ENCODE peak calls at places on chromosomes 6 and 20, in nine cellular contexts. One of them, this sample, is unnamed.
A peak's percentile ranks its signal among the peaks of the same experiment; 100 is the strongest.

GRCh38 chr6:41548098-41548840 is 2.1 kb downstream of the FOXP4 start:
- DNase-seq in Peyer's patch: peak; percentile 59
- DNase-seq in transverse colon: peak; percentile 26
- DNase-seq in IMR-90: no peak
- DNase-seq in body of pancreas: peak; percentile 64
- DNase-seq in heart left ventricle: peak; percentile 68
- DNase-seq in gastrocnemius medialis: no peak
- DNase-seq in tibial nerve: no peak
- DNase-seq in breast epithelium: no peak
- DNase-seq in this sample: peak; percentile 81

GRCh38 chr20:48683467-48684175 is 144.2 kb downstream of the PREX1 start:
- DNase-seq in breast epithelium: no peak
- DNase-seq in gastrocnemius medialis: no peak
- DNase-seq in IMR-90: no peak
- DNase-seq in body of pancreas: no peak
- DNase-seq in heart left ventricle: no peak
- DNase-seq in Peyer's patch: no peak
- DNase-seq in tibial nerve: no peak
- DNase-seq in transverse colon: no peak
- DNase-seq in this sample: no peak

GRCh38 chr6:116258520-116258919 is 4.6 kb upstream of the TSPYL4 start:
- DNase-seq in body of pancreas: no peak
- DNase-seq in gastrocnemius medialis: no peak
- DNase-seq in Peyer's patch: no peak
- DNase-seq in heart left ventricle: no peak
- DNase-seq in tibial nerve: no peak
- DNase-seq in breast epithelium: no peak
- DNase-seq in IMR-90: no peak
- DNase-seq in transverse colon: no peak
- DNase-seq in this sample: no peak

GRCh38 chr20:63469713-63470101 is 2.7 kb downstream of the KCNQ2 start:
- DNase-seq in breast epithelium: no peak
- DNase-seq in gastrocnemius medialis: no peak
- DNase-seq in tibial nerve: no peak
- DNase-seq in IMR-90: no peak
- DNase-seq in Peyer's patch: no peak
- DNase-seq in transverse colon: no peak
- DNase-seq in body of pancreas: no peak
- DNase-seq in heart left ventricle: no peak
- DNase-seq in this sample: no peak

GRCh38 chr6:142544199-142544838 is 242.5 kb downstream of the ADGRG6 start:
- DNase-seq in tibial nerve: no peak
- DNase-seq in IMR-90: no peak
- DNase-seq in transverse colon: no peak
- DNase-seq in breast epithelium: no peak
- DNase-seq in body of pancreas: no peak
- DNase-seq in Peyer's patch: no peak
- DNase-seq in gastrocnemius medialis: no peak
- DNase-seq in heart left ventricle: no peak
- DNase-seq in this sample: no peak

GRCh38 chr6:7087491-7087979 is 20.2 kb upstream of the RREB1 start:
- DNase-seq in gastrocnemius medialis: no peak
- DNase-seq in breast epithelium: no peak
- DNase-seq in Peyer's patch: peak; percentile 61
- DNase-seq in tibial nerve: no peak
- DNase-seq in transverse colon: peak; percentile 73
- DNase-seq in IMR-90: no peak
- DNase-seq in heart left ventricle: no peak
- DNase-seq in body of pancreas: no peak
- DNase-seq in this sample: no peak

GRCh38 chr20:17967595-17968365 is 814 bp downstream of the SNX5 start:
- DNase-seq in transverse colon: no peak
- DNase-seq in body of pancreas: no peak
- DNase-seq in gastrocnemius medialis: no peak
- DNase-seq in Peyer's patch: no peak
- DNase-seq in IMR-90: peak; percentile 63
- DNase-seq in heart left ventricle: no peak
- DNase-seq in breast epithelium: peak; percentile 55
- DNase-seq in tibial nerve: no peak
- DNase-seq in this sample: no peak

GRCh38 chr20:41574802-41575389 is 43.3 kb downstream of the CHD6 start:
- DNase-seq in transverse colon: no peak
- DNase-seq in body of pancreas: no peak
- DNase-seq in Peyer's patch: no peak
- DNase-seq in IMR-90: no peak
- DNase-seq in tibial nerve: no peak
- DNase-seq in breast epithelium: no peak
- DNase-seq in gastrocnemius medialis: no peak
- DNase-seq in heart left ventricle: no peak
- DNase-seq in this sample: no peak

GRCh38 chr20:3697588-3698235 is 14.7 kb downstream of the SIGLEC1 start:
- DNase-seq in gastrocnemius medialis: no peak
- DNase-seq in Peyer's patch: no peak
- DNase-seq in transverse colon: no peak
- DNase-seq in heart left ventricle: peak; percentile 59
- DNase-seq in body of pancreas: no peak
- DNase-seq in IMR-90: no peak
- DNase-seq in breast epithelium: no peak
- DNase-seq in tibial nerve: no peak
- DNase-seq in this sample: no peak

GRCh38 chr20:3694864-3695263 is 13.1 kb upstream of the ADAM33 start:
- DNase-seq in gastrocnemius medialis: no peak
- DNase-seq in body of pancreas: no peak
- DNase-seq in IMR-90: no peak
- DNase-seq in tibial nerve: no peak
- DNase-seq in heart left ventricle: peak; percentile 46
- DNase-seq in Peyer's patch: no peak
- DNase-seq in transverse colon: no peak
- DNase-seq in breast epithelium: no peak
- DNase-seq in this sample: no peak

GRCh38 chr20:3696200-3696599 is 14.4 kb upstream of the ADAM33 start:
- DNase-seq in transverse colon: no peak
- DNase-seq in Peyer's patch: no peak
- DNase-seq in gastrocnemius medialis: no peak
- DNase-seq in IMR-90: no peak
- DNase-seq in breast epithelium: no peak
- DNase-seq in tibial nerve: no peak
- DNase-seq in heart left ventricle: no peak
- DNase-seq in body of pancreas: no peak
- DNase-seq in this sample: no peak

GRCh38 chr20:3698511-3699436 is 13.6 kb downstream of the SIGLEC1 start:
- DNase-seq in breast epithelium: no peak
- DNase-seq in body of pancreas: no peak
- DNase-seq in tibial nerve: no peak
- DNase-seq in Peyer's patch: no peak
- DNase-seq in gastrocnemius medialis: no peak
- DNase-seq in heart left ventricle: peak; percentile 52
- DNase-seq in IMR-90: no peak
- DNase-seq in transverse colon: no peak
- DNase-seq in this sample: no peak

DNA sequence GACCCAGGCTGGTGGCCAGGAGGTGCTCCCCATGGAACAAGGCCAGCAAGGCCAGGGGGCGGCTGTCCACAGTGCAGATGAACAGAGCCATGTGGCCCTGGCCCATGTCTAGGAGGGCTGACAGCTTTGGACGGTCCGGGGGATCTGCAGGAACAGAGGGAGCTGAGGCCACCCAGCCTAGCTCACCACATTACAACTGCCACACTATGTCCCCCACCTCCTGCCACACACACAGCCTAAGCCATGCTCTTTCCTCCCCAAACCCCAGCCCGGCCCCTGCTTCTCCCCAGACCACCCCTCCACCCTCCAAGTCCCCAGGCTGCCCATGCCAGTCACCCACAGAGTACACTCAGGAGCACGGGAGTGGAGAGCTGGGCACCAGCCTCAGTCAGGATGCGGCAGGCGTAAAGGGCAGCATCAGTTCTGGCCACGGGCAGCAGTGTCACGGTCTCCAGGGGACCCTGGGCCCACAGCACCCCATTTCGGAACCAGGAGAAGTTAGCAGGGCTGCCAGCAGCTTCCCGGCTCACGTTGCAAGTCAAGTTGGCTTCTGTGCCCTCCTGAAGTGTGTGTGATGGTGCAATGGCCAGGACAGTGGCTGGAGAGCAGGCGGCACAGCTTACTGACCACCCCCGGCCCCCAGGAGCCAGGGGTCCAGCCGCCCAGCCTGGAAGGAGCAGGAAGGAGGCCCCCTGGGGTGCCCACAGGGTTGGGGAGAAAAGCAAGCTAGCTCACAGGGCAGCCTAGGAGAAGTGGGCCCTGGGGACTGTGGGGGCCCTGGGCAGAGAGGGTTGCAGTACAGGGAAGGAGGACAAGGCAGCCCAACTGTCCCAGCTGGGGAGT is 15.2 kb upstream of the ADAM33 start:
- DNase-seq in transverse colon: no peak
- DNase-seq in gastrocnemius medialis: no peak
- DNase-seq in Peyer's patch: peak; percentile 42
- DNase-seq in breast epithelium: no peak
- DNase-seq in heart left ventricle: peak; percentile 42
- DNase-seq in tibial nerve: no peak
- DNase-seq in IMR-90: no peak
- DNase-seq in body of pancreas: no peak
- DNase-seq in this sample: no peak
- TF ChIP-seq POLR2A in transverse colon: no peak
- TF ChIP-seq POLR2A in gastrocnemius medialis: no peak
- TF ChIP-seq POLR2A in Peyer's patch: no peak
- TF ChIP-seq POLR2A in breast epithelium: no peak
- TF ChIP-seq POLR2A in heart left ventricle: no peak
- TF ChIP-seq POLR2A in tibial nerve: no peak
- TF ChIP-seq POLR2A in IMR-90: no peak
- TF ChIP-seq POLR2A in body of pancreas: no peak
- TF ChIP-seq POLR2A in this sample: no peak

GRCh38 chr6:159789377-159790148 is at the start of gene TCP1:
- DNase-seq in IMR-90: peak; percentile 99
- DNase-seq in tibial nerve: peak; percentile 99
- DNase-seq in heart left ventricle: peak; percentile 99
- DNase-seq in transverse colon: peak; percentile 100
- DNase-seq in Peyer's patch: peak; percentile 99
- DNase-seq in breast epithelium: peak; percentile 99
- DNase-seq in body of pancreas: peak; percentile 100
- DNase-seq in gastrocnemius medialis: peak; percentile 100
- DNase-seq in this sample: peak; percentile 99

GRCh38 chr6:159788276-159788675 is 1.1 kb downstream of the TCP1 start:
- DNase-seq in tibial nerve: no peak
- DNase-seq in heart left ventricle: no peak
- DNase-seq in Peyer's patch: no peak
- DNase-seq in breast epithelium: no peak
- DNase-seq in IMR-90: no peak
- DNase-seq in gastrocnemius medialis: no peak
- DNase-seq in body of pancreas: no peak
- DNase-seq in transverse colon: no peak
- DNase-seq in this sample: no peak

GRCh38 chr6:159788757-159789376 is 535 bp downstream of the TCP1 start:
- DNase-seq in Peyer's patch: peak; percentile 75
- DNase-seq in breast epithelium: no peak
- DNase-seq in transverse colon: peak; percentile 70
- DNase-seq in tibial nerve: no peak
- DNase-seq in gastrocnemius medialis: peak; percentile 54
- DNase-seq in IMR-90: peak; percentile 42
- DNase-seq in body of pancreas: peak; percentile 68
- DNase-seq in heart left ventricle: peak; percentile 73
- DNase-seq in this sample: peak; percentile 80

GRCh38 chr6:159790947-159791598 is 806 bp downstream of the MRPL18 start:
- DNase-seq in breast epithelium: no peak
- DNase-seq in gastrocnemius medialis: no peak
- DNase-seq in transverse colon: peak; percentile 28
- DNase-seq in Peyer's patch: no peak
- DNase-seq in body of pancreas: peak; percentile 42
- DNase-seq in tibial nerve: no peak
- DNase-seq in heart left ventricle: no peak
- DNase-seq in IMR-90: no peak
- DNase-seq in this sample: peak; percentile 57

GRCh38 chr6:159790149-159790946 is at the start of gene MRPL18:
- DNase-seq in body of pancreas: peak; percentile 95
- DNase-seq in tibial nerve: peak; percentile 84
- DNase-seq in IMR-90: peak; percentile 98
- DNase-seq in Peyer's patch: peak; percentile 92
- DNase-seq in heart left ventricle: peak; percentile 96
- DNase-seq in gastrocnemius medialis: peak; percentile 95
- DNase-seq in transverse colon: peak; percentile 95
- DNase-seq in breast epithelium: peak; percentile 91
- DNase-seq in this sample: peak; percentile 96
- H3K27ac ChIP-seq in body of pancreas: peak within 1 kb of the TSS; percentile 99
- H3K27ac ChIP-seq in tibial nerve: peak within 1 kb of the TSS; percentile 98
- H3K27ac ChIP-seq in IMR-90: peak within 1 kb of the TSS; percentile 91
- H3K27ac ChIP-seq in Peyer's patch: peak within 1 kb of the TSS; percentile 98
- H3K27ac ChIP-seq in heart left ventricle: peak within 1 kb of the TSS; percentile 96
- H3K27ac ChIP-seq in gastrocnemius medialis: peak within 1 kb of the TSS; percentile 96
- H3K27ac ChIP-seq in transverse colon: peak within 1 kb of the TSS; percentile 92
- H3K27ac ChIP-seq in breast epithelium: peak within 1 kb of the TSS; percentile 94
- H3K27ac ChIP-seq in this sample: peak within 1 kb of the TSS; percentile 98

GRCh38 chr6:27667651-27668441 is 194.9 kb upstream of the ZNF184 start:
- DNase-seq in tibial nerve: no peak
- DNase-seq in IMR-90: no peak
- DNase-seq in body of pancreas: no peak
- DNase-seq in Peyer's patch: no peak
- DNase-seq in gastrocnemius medialis: no peak
- DNase-seq in breast epithelium: no peak
- DNase-seq in transverse colon: no peak
- DNase-seq in heart left ventricle: no peak
- DNase-seq in this sample: no peak

GRCh38 chr6:27667016-27667415 is 194.1 kb upstream of the ZNF184 start:
- DNase-seq in gastrocnemius medialis: no peak
- DNase-seq in body of pancreas: no peak
- DNase-seq in breast epithelium: no peak
- DNase-seq in IMR-90: no peak
- DNase-seq in Peyer's patch: no peak
- DNase-seq in tibial nerve: no peak
- DNase-seq in heart left ventricle: no peak
- DNase-seq in transverse colon: no peak
- DNase-seq in this sample: no peak

GRCh38 chr6:27668442-27669275 is 195.8 kb upstream of the ZNF184 start:
- DNase-seq in gastrocnemius medialis: no peak
- DNase-seq in transverse colon: peak; percentile 23
- DNase-seq in IMR-90: peak; percentile 77
- DNase-seq in heart left ventricle: no peak
- DNase-seq in Peyer's patch: no peak
- DNase-seq in breast epithelium: no peak
- DNase-seq in tibial nerve: no peak
- DNase-seq in body of pancreas: peak; percentile 53
- DNase-seq in this sample: no peak

DNA sequence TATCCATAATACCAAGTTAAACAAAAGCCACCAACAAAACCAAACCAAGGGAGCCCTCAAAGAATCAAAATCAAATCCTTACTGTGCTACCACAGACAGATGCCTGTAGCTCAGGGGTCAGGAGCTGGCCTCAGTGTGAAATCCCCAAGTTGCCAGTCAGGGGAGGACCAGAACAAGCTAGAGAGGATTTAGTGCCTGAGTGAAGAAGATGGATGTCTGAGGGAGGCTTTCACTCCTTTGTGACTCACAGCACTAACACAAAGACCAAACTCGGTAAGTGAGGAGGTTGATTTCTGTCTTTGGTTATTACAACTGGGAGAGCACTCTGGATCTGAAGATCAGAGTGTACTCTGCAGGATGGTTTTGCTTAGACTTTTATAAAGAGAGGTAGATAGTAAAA is 189.9 kb upstream of the ZNF184 start:
- DNase-seq in gastrocnemius medialis: no peak
- DNase-seq in breast epithelium: no peak
- DNase-seq in body of pancreas: no peak
- DNase-seq in Peyer's patch: no peak
- DNase-seq in tibial nerve: no peak
- DNase-seq in heart left ventricle: no peak
- DNase-seq in IMR-90: no peak
- DNase-seq in transverse colon: no peak
- DNase-seq in this sample: no peak
- H3K4me3 ChIP-seq in gastrocnemius medialis: no peak overlapping the region
- H3K4me3 ChIP-seq in breast epithelium: no peak overlapping the region
- H3K4me3 ChIP-seq in body of pancreas: no peak overlapping the region
- H3K4me3 ChIP-seq in Peyer's patch: no peak overlapping the region
- H3K4me3 ChIP-seq in tibial nerve: no peak overlapping the region
- H3K4me3 ChIP-seq in heart left ventricle: no peak overlapping the region
- H3K4me3 ChIP-seq in IMR-90: no peak overlapping the region
- H3K4me3 ChIP-seq in transverse colon: no peak overlapping the region
- H3K4me3 ChIP-seq in this sample: no peak overlapping the region

DNA sequence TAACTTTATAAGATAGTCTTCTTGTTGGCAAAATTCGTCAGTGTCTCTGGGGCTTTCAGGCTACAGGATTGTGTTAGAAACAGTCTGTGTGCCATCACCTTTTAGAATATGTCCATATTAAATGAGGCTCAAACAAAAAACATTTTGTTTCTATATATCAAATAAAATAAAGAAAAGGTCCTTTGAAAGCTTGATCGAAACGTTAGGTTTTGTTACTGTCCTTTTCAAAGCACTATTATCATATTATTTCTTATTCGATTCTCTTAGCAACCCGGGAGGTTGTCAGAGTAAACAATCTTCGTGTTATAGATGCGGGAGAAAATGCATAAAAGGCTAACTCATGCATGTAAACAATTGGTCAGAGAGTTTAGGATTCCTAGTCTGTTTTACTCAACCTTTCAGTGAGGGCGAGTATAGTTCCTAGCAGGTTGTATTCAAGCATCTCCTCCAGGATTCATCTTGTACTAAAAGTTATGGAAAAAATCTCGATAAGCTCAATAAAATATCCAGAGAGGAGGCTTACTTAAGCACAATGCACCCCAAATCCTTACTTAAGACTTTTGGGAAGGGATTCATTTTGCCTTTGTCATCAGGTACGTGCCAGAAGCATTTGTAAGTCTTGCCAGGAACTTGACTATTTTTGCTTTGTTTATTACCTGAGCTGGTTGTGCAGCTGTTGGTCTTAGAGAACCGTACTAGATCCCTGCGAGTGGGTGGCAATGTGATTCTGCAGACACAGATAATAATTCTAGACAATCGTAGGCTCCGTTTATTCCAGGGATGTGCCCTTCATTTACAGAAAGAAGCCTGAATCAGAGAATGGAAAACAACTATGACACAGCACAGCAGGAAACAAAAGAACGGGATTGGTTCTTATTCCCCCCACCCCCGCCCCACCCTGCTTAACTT is 159.6 kb upstream of the ZNF217 start:
- DNase-seq in body of pancreas: no peak
- DNase-seq in tibial nerve: no peak
- DNase-seq in Peyer's patch: no peak
- DNase-seq in breast epithelium: no peak
- DNase-seq in IMR-90: peak; percentile 42
- DNase-seq in transverse colon: no peak
- DNase-seq in heart left ventricle: no peak
- DNase-seq in gastrocnemius medialis: no peak
- DNase-seq in this sample: no peak
- TF ChIP-seq POLR2A in body of pancreas: no peak
- TF ChIP-seq POLR2A in tibial nerve: no peak
- TF ChIP-seq POLR2A in Peyer's patch: no peak
- TF ChIP-seq POLR2A in breast epithelium: no peak
- TF ChIP-seq POLR2A in IMR-90: peak; percentile 36
- TF ChIP-seq POLR2A in transverse colon: no peak
- TF ChIP-seq POLR2A in heart left ventricle: no peak
- TF ChIP-seq POLR2A in gastrocnemius medialis: no peak
- TF ChIP-seq POLR2A in this sample: no peak